ENCODE peak calls at places on chromosomes 11 and 22, in seven cellular contexts. D is H54; N is stimulated activated CD4-positive, alpha-beta T cell treated with anti-CD3 and anti-CD28 coated beads, Interleukin-12 subunit alpha, Interleukin-12 subunit beta, amount 100 ng/mL, for 48 hours; E is fibroblast of villous mesenchyme; B is coronary artery; X is brain pericyte; C is COLO829. Q is an unnamed sample.

GRCh38 chr22:18148508-18148965 is 1.4 kb upstream of the USP18 start:
- DNase-seq in D (no peak), N (no peak), E (no peak), B (peak; percentile 55), X (no peak), C (no peak), Q (no peak)

GRCh38 chr11:44773351-44773965 is 46.7 kb downstream of the TSPAN18 start:
- DNase-seq in D (no peak), N (no peak), E (no peak), B (peak; percentile 31), X (no peak), C (no peak), Q (no peak)

GRCh38 chr11:77821349-77821851 is 456 bp downstream of the AAMDC start:
- DNase-seq in D (peak; percentile 16), N (no peak), E (peak; percentile 52), B (peak; percentile 78), X (peak; percentile 8), C (no peak), Q (peak; percentile 53)

GRCh38 chr22:19448076-19448607 is 631 bp upstream of the C22orf39 start:
- DNase-seq in D (peak; percentile 50), N (no peak), E (peak; percentile 53), B (no peak), X (peak; percentile 43), C (peak; percentile 87), Q (peak; percentile 56)

GRCh38 chr11:107785401-107785800 is 73.2 kb downstream of the SLC35F2 start:
- DNase-seq in D (no peak), N (peak; percentile 30), E (peak; percentile 28), B (no peak), X (no peak), C (no peak), Q (no peak)

GRCh38 chr11:29321293-29322132 is 695.3 kb downstream of the KCNA4 start:
- DNase-seq in D (no peak), N (no peak), E (peak; percentile 83), B (no peak), X (no peak), C (no peak), Q (no peak)

GRCh38 chr22:24450600-24450999 is 23.2 kb downstream of the ADORA2A start:
- DNase-seq in D (no peak), N (no peak), E (peak; percentile 31), B (peak; percentile 46), X (no peak), C (no peak), Q (no peak)

GRCh38 chr11:35103366-35104194 is 35.4 kb upstream of the CD44 start:
- DNase-seq in D (no peak), N (no peak), E (peak; percentile 75), B (no peak), X (no peak), C (no peak), Q (no peak)

GRCh38 chr11:61828629-61829407 is 718 bp downstream of the FADS2 start:
- DNase-seq in D (no peak), N (no peak), E (peak; percentile 57), B (peak; percentile 89), X (no peak), C (no peak), Q (peak; percentile 85)

GRCh38 chr11:18367431-18367830 is 26.9 kb upstream of the LDHA start:
- DNase-seq in D (no peak), N (no peak), E (no peak), B (no peak), X (no peak), C (no peak), Q (no peak)

GRCh38 chr11:72828081-72828567 is 13.9 kb downstream of the ATG16L2 start:
- DNase-seq in D (peak; percentile 76), N (no peak), E (peak; percentile 74), B (no peak), X (no peak), C (no peak), Q (peak; percentile 71)

GRCh38 chr11:61955031-61955415 is 4.9 kb downstream of the BEST1 start:
- DNase-seq in D (no peak), N (no peak), E (peak; percentile 95), B (peak; percentile 86), X (no peak), C (no peak), Q (peak; percentile 62)